ENCODE peak calls at places on chromosomes 7 and 10, in nine cellular contexts. W is pancreas; R is mesothelial cell of epicardium; Q is T-helper 2 cell treated with Interferon-gamma antibody and Interleukin-4, amounts not matched to agents 5 μg/mL and 100 μg/mL, for 36 hours; O is tibial artery; U is DMS53; Z is HAP-1; F is NCI-H460; S is left ventricle myocardium inferior. L is an unnamed sample.

GRCh38 chr10:24384954-24385353 is 176.0 kb downstream of the KIAA1217 start:
- DNase-seq in W (no peak), R (no peak), Q (no peak), O (no peak), U (no peak), Z (no peak), F (no peak), S (no peak), L (no peak)

GRCh38 chr7:73909051-73909941 is 48.3 kb downstream of the TMEM270 start:
- DNase-seq in W (no peak), R (no peak), Q (no peak), O (no peak), U (no peak), Z (no peak), F (no peak), S (no peak), L (no peak)

GRCh38 chr7:55260671-55261385 is 104.3 kb upstream of the LANCL2 start:
- DNase-seq in W (no peak), R (peak), Q (no peak), O (no peak), U (no peak), Z (no peak), F (no peak), S (no peak), L (no peak)

GRCh38 chr10:130782467-130782866 is 529.1 kb downstream of the TCERG1L start:
- DNase-seq in W (no peak), R (no peak), Q (no peak), O (no peak), U (no peak), Z (no peak), F (no peak), S (no peak), L (no peak)

GRCh38 chr7:101302641-101303101 is 18.9 kb downstream of the IFT22 start:
- DNase-seq in W (no peak), R (no peak), Q (no peak), O (no peak), U (no peak), Z (no peak), F (no peak), S (no peak), L (no peak)

GRCh38 chr7:18004372-18004771 is 23.3 kb downstream of the PRPS1L1 start:
- DNase-seq in W (no peak), R (no peak), Q (no peak), O (no peak), U (no peak), Z (peak), F (no peak), S (no peak), L (no peak)

GRCh38 chr10:92689663-92690210 is at the start of gene HHEX:
- DNase-seq in W (peak), R (no peak), Q (peak), O (peak), U (peak), Z (peak), F (peak), S (peak), L (peak)

GRCh38 chr7:31663072-31663471 is 23.9 kb upstream of the PPP1R17 start:
- DNase-seq in W (no peak), R (no peak), Q (no peak), O (no peak), U (peak), Z (no peak), F (no peak), S (no peak), L (no peak)

GRCh38 chr7:28202222-28202621 is 21.6 kb upstream of the JAZF1 start:
- DNase-seq in W (no peak), R (no peak), Q (no peak), O (no peak), U (no peak), Z (no peak), F (no peak), S (no peak), L (no peak)

GRCh38 chr7:39882148-39882784 is 67.8 kb upstream of the CDK13 start:
- DNase-seq in W (no peak), R (no peak), Q (no peak), O (no peak), U (peak), Z (no peak), F (no peak), S (no peak), L (no peak)

GRCh38 chr10:102834143-102834542 is 3.1 kb downstream of the CYP17A1 start:
- DNase-seq in W (no peak), R (no peak), Q (no peak), O (no peak), U (peak), Z (no peak), F (no peak), S (no peak), L (no peak)

GRCh38 chr10:95524358-95525032 is 36.7 kb downstream of the SORBS1 start:
- DNase-seq in W (no peak), R (no peak), Q (no peak), O (no peak), U (no peak), Z (no peak), F (no peak), S (no peak), L (no peak)

GRCh38 chr10:64011871-64012714 is 490.9 kb downstream of the REEP3 start:
- DNase-seq in W (no peak), R (no peak), Q (no peak), O (no peak), U (no peak), Z (peak), F (no peak), S (no peak), L (no peak)

GRCh38 chr7:45972629-45973312 is 51.7 kb upstream of the IGFBP3 start:
- DNase-seq in W (no peak), R (no peak), Q (no peak), O (no peak), U (no peak), Z (no peak), F (no peak), S (no peak), L (no peak)

GRCh38 chr7:75695036-75695435 is 43.7 kb downstream of the HIP1 start:
- DNase-seq in W (no peak), R (no peak), Q (no peak), O (no peak), U (no peak), Z (no peak), F (no peak), S (no peak), L (no peak)

GRCh38 chr10:124708246-124708779 is 35.9 kb downstream of the FAM53B start:
- DNase-seq in W (no peak), R (no peak), Q (no peak), O (no peak), U (no peak), Z (no peak), F (no peak), S (no peak), L (no peak)

GRCh38 chr10:103605359-103606156 is 112.1 kb downstream of the NEURL1 start:
- DNase-seq in W (no peak), R (no peak), Q (peak), O (peak), U (peak), Z (no peak), F (peak), S (no peak), L (peak)

L was measured in left colon.